ENCODE peak calls at places on chromosomes 4 and X, in nine cellular contexts. J is choroid plexus epithelial cell; G is lower leg skin; E is dorsolateral prefrontal cortex; Y is colonic mucosa; X is fibroblast of the aortic adventitia; Z is CD8-positive, alpha-beta T cell; W is H1; N is ovary. F is an unnamed sample.

GRCh38 chr4:624705-625590 is at the start of gene PDE6B:
- DNase-seq in J (no peak), G (no peak), E (no peak), Y (no peak), X (no peak), Z (no peak), W (no peak), N (no peak), F (no peak)

GRCh38 chr4:3232001-3232400 is 17.0 kb upstream of the MSANTD1 start:
- DNase-seq in J (no peak), G (no peak), E (no peak), Y (no peak), X (no peak), Z (no peak), W (no peak), N (no peak), F (no peak)

GRCh38 chr4:25481648-25482047 is 104.6 kb downstream of the ANAPC4 start:
- DNase-seq in J (no peak), G (no peak), E (no peak), Y (no peak), X (no peak), Z (no peak), W (no peak), N (no peak), F (no peak)

GRCh38 chr4:185470503-185471195 is 884 bp downstream of the CCDC110 start:
- DNase-seq in J (peak; percentile 41), G (peak; percentile 94), E (peak; percentile 65), Y (peak; percentile 78), X (peak; percentile 23), Z (peak; percentile 19), W (no peak), N (peak; percentile 81), F (no peak)

GRCh38 chrX:77398341-77398740 is 48.8 kb upstream of the FGF16 start:
- DNase-seq in J (no peak), G (no peak), E (no peak), Y (no peak), X (peak; percentile 35), Z (no peak), W (no peak), N (no peak), F (no peak)

GRCh38 chr4:8675906-8676305 is 83.3 kb downstream of the CPZ start:
- DNase-seq in J (no peak), G (no peak), E (peak; percentile 19), Y (no peak), X (no peak), Z (no peak), W (no peak), N (no peak), F (no peak)

GRCh38 chrX:153853180-153853901 is 23.0 kb upstream of the PDZD4 start:
- DNase-seq in J (no peak), G (no peak), E (no peak), Y (no peak), X (no peak), Z (no peak), W (no peak), N (no peak), F (no peak)

GRCh38 chr4:176436500-176436973 is 116.8 kb downstream of the SPCS3 start:
- DNase-seq in J (peak; percentile 70), G (no peak), E (no peak), Y (no peak), X (peak; percentile 95), Z (no peak), W (no peak), N (no peak), F (no peak)

GRCh38 chr4:7886250-7886973 is 53.2 kb downstream of the AFAP1 start:
- DNase-seq in J (peak; percentile 48), G (no peak), E (no peak), Y (no peak), X (no peak), Z (no peak), W (no peak), N (no peak), F (no peak)

GRCh38 chr4:141458501-141458900 is 177.9 kb upstream of the IL15 start:
- DNase-seq in J (no peak), G (no peak), E (no peak), Y (no peak), X (no peak), Z (no peak), W (no peak), N (no peak), F (no peak)

GRCh38 chr4:120007171-120007894 is 59.3 kb downstream of the MAD2L1 start:
- DNase-seq in J (peak; percentile 94), G (no peak), E (no peak), Y (no peak), X (peak; percentile 95), Z (no peak), W (no peak), N (no peak), F (peak; percentile 35)

GRCh38 chr4:76306882-76307669 is 543 bp downstream of the STBD1 start:
- DNase-seq in J (peak; percentile 49), G (peak; percentile 91), E (peak; percentile 57), Y (peak; percentile 77), X (peak; percentile 41), Z (no peak), W (peak; percentile 44), N (peak; percentile 63), F (no peak)

GRCh38 chr4:55554453-55555030 is 7.8 kb upstream of the CLOCK start:
- DNase-seq in J (peak; percentile 84), G (no peak), E (no peak), Y (no peak), X (peak; percentile 80), Z (no peak), W (no peak), N (no peak), F (no peak)

GRCh38 chrX:5236096-5236495 is 992.6 kb downstream of the NLGN4X start:
- DNase-seq in J (no peak), G (no peak), E (no peak), Y (no peak), X (no peak), Z (no peak), W (no peak), N (no peak), F (no peak)

GRCh38 chr4:171876636-171877035 is 63.4 kb downstream of the GALNTL6 start:
- DNase-seq in J (no peak), G (no peak), E (no peak), Y (no peak), X (no peak), Z (no peak), W (no peak), N (no peak), F (no peak)

GRCh38 chrX:43504394-43504793 is 151.7 kb upstream of the MAOA start:
- DNase-seq in J (no peak), G (no peak), E (no peak), Y (no peak), X (no peak), Z (no peak), W (no peak), N (no peak), F (no peak)

GRCh38 chrX:39144965-39145364 is 343.7 kb downstream of the MID1IP1 start:
- DNase-seq in J (no peak), G (no peak), E (no peak), Y (no peak), X (no peak), Z (no peak), W (no peak), N (no peak), F (no peak)
- H3K4me3 ChIP-seq in J (no peak overlapping the region), G (no peak overlapping the region), E (no peak overlapping the region), Y (no peak overlapping the region), X (no peak overlapping the region), Z (no peak overlapping the region), W (no peak overlapping the region), N (no peak overlapping the region), F (no peak overlapping the region)

GRCh38 chr4:6252051-6252450 is 17.6 kb upstream of the WFS1 start:
- DNase-seq in J (no peak), G (no peak), E (no peak), Y (no peak), X (no peak), Z (no peak), W (no peak), N (no peak), F (no peak)
- TF ChIP-seq CTCF in J (no peak), G (no peak), E (no peak), Y (no peak), X (no peak), Z (no peak), W (no peak), N (no peak), F (no peak)

DNA sequence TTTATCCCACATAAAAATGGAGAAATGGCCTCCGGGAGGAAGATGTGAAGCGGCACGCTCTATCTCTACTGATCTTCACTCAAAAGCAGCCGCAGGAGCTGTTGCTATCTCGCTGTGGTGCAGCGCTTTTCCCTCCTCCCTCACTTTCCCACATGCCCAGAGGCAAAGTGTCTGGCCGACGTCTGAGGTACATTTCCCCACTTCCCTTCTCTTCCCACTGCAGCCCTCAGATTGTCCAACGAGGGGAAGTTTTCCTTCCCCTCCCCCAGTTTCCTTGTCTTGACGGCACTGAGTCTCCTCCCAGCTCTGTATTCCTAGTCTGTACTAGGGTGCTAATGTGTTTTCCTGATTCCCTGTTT is 662 bp upstream of the COL25A1 start:
- DNase-seq in J (peak; percentile 15), G (no peak), E (no peak), Y (no peak), X (no peak), Z (no peak), W (no peak), N (no peak), F (no peak)
- H3K4me3 ChIP-seq in J (peak overlapping the region; percentile 56), G (peak overlapping the region; percentile 40), E (peak overlapping the region; percentile 74), Y (peak overlapping the region; percentile 37), X (peak overlapping the region; percentile 52), Z (peak overlapping the region; percentile 79), W (peak overlapping the region; percentile 53), N (peak overlapping the region; percentile 58), F (peak overlapping the region; percentile 54)

GRCh38 chrX:24498181-24498580 is 33.1 kb downstream of the PDK3 start:
- DNase-seq in J (peak; percentile 23), G (no peak), E (no peak), Y (no peak), X (peak; percentile 39), Z (no peak), W (no peak), N (no peak), F (peak; percentile 31)
- TF ChIP-seq CTCF in J (peak; percentile 54), G (no peak), E (peak; percentile 13), Y (peak; percentile 11), X (peak; percentile 49), Z (peak; percentile 21), W (peak; percentile 23), N (peak; percentile 16), F (peak; percentile 62)

DNA sequence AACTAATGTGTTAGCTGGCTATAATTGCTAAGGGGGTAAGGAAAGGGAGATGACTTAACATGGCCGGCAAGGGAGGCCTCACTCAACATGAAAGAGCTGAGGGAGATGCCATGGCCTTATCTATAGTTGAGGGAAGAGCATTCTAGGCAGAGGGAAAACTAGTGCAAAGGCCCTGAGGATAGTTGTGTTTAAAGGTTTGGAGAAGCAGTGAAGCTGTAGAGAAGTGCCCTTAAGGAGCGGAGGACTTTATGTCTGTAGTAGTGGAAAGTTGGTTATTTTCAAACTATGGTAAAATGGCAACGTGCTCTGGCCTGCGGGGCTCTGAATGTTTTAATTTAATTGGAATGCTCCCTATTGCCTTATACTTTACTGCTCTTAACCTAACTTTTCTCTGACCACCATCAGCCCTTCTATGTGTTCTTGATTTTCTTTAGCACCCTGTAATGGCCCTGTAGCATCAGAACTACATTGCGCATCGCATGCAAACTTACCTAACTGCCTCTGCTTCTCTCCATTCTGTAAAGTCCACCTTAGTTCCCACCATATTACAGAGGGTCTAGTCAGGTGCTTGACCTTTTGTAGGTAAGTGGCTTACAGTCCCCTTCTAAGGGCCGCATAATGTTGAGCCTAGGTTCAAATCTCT is 35.8 kb downstream of the ERVMER34-1 start:
- DNase-seq in J (no peak), G (no peak), E (no peak), Y (no peak), X (no peak), Z (no peak), W (no peak), N (no peak), F (no peak)
- H3K4me3 ChIP-seq in J (no peak overlapping the region), G (no peak overlapping the region), E (no peak overlapping the region), Y (no peak overlapping the region), X (no peak overlapping the region), Z (no peak overlapping the region), W (no peak overlapping the region), N (no peak overlapping the region), F (no peak overlapping the region)

GRCh38 chr4:20249333-20249732 is 2.4 kb upstream of the SLIT2 start:
- DNase-seq in J (peak; percentile 82), G (no peak), E (no peak), Y (no peak), X (peak; percentile 83), Z (no peak), W (no peak), N (no peak), F (no peak)
- TF ChIP-seq CTCF in J (peak; percentile 71), G (no peak), E (peak; percentile 31), Y (peak; percentile 34), X (peak; percentile 83), Z (no peak), W (peak; percentile 17), N (no peak), F (peak; percentile 65)